ENCODE peak calls at places on chromosomes 12 and 14, in five cellular contexts. C is fibroblast of villous mesenchyme, Y is astrocyte of the spinal cord, T is body of pancreas, B is cardiac muscle cell. A is an unnamed sample.

GRCh38 chr12:47802312-47802711 is 17.4 kb downstream of the HDAC7 start:
- DNase-seq in C (no peak), Y (no peak), T (no peak), B (no peak), A (no peak)

GRCh38 chr12:106804668-106805067 is 30.2 kb downstream of the RIC8B start:
- DNase-seq in C (peak; percentile 43), Y (no peak), T (no peak), B (no peak), A (no peak)

GRCh38 chr14:65250162-65250495 is 147.8 kb upstream of the MAX start:
- DNase-seq in C (no peak), Y (no peak), T (peak; percentile 69), B (no peak), A (peak; percentile 70)

GRCh38 chr12:95102916-95103671 is 29.7 kb upstream of the NR2C1 start:
- DNase-seq in C (peak; percentile 35), Y (peak; percentile 89), T (no peak), B (no peak), A (peak; percentile 97)

GRCh38 chr12:104944252-104944651 is 13.8 kb downstream of the SLC41A2 start:
- DNase-seq in C (no peak), Y (no peak), T (no peak), B (no peak), A (no peak)

GRCh38 chr14:75646762-75647161 is 13.9 kb downstream of the ERG28 start:
- DNase-seq in C (peak; percentile 23), Y (no peak), T (no peak), B (no peak), A (no peak)

GRCh38 chr14:89365071-89365801 is 51.8 kb downstream of the FOXN3 start:
- DNase-seq in C (peak; percentile 37), Y (no peak), T (no peak), B (no peak), A (no peak)

GRCh38 chr14:81416233-81416927 is 16.3 kb upstream of the STON2 start:
- DNase-seq in C (no peak), Y (no peak), T (no peak), B (no peak), A (no peak)

GRCh38 chr14:67746927-67747326 is 45.2 kb downstream of the RDH12 start:
- DNase-seq in C (no peak), Y (no peak), T (no peak), B (no peak), A (no peak)

GRCh38 chr12:20356048-20356447 is 12.3 kb upstream of the PDE3A start:
- DNase-seq in C (no peak), Y (no peak), T (no peak), B (no peak), A (no peak)

GRCh38 chr12:6697584-6698351 is 2.8 kb downstream of the PIANP start:
- DNase-seq in C (peak; percentile 59), Y (peak; percentile 45), T (no peak), B (peak; percentile 40), A (no peak)

GRCh38 chr12:20369164-20370000 is 1.0 kb downstream of the PDE3A start:
- DNase-seq in C (peak; percentile 44), Y (peak; percentile 73), T (peak; percentile 54), B (peak; percentile 59), A (no peak)

GRCh38 chr12:54983536-54984102 is 943 bp downstream of the TESPA1 start:
- DNase-seq in C (no peak), Y (no peak), T (no peak), B (no peak), A (no peak)

GRCh38 chr14:96206461-96206860 is 1.8 kb downstream of the BDKRB2 start:
- DNase-seq in C (no peak), Y (no peak), T (peak; percentile 57), B (no peak), A (no peak)

GRCh38 chr14:97251423-97252155 is 454.4 kb downstream of the VRK1 start:
- DNase-seq in C (no peak), Y (no peak), T (no peak), B (no peak), A (no peak)
- TF ChIP-seq CTCF in C (no peak), Y (no peak), T (no peak), B (no peak), A (no peak)

GRCh38 chr14:22982013-22982476 is 306 bp downstream of the AJUBA start:
- DNase-seq in C (no peak), Y (no peak), T (no peak), B (no peak), A (no peak)
- H3K4me3 ChIP-seq in C (peak overlapping the region; percentile 94), Y (peak overlapping the region; percentile 88), T (peak overlapping the region; percentile 64), B (peak overlapping the region; percentile 74), A (peak overlapping the region; percentile 88)

DNA sequence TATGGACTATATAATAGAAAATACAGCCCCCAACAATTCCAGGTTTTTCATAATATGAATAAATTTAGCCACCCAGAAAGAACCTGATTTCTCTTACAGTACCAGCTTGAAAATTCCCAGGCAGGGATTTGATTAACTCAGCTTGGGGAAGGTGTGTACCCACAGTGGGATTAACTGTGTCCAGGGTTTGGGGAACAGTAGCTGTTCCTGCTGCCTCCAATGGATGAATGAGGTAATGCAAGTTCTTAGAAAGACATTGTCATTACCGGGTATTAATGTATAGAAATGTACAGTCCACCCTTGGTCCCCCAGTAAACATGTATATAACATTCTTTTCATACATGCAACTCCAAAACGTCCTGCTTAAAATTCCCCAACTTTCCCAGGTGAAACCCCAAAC is 115.6 kb downstream of the LRIG3 start:
- DNase-seq in C (no peak), Y (no peak), T (no peak), B (no peak), A (no peak)
- TF ChIP-seq CTCF in C (peak; percentile 49), Y (peak; percentile 20), T (peak; percentile 38), B (peak; percentile 44), A (peak; percentile 22)

GRCh38 chr12:91179315-91179714 is 3.3 kb downstream of the DCN start:
- DNase-seq in C (peak; percentile 56), Y (peak; percentile 26), T (no peak), B (no peak), A (no peak)
- H3K4me3 ChIP-seq in C (peak overlapping the region; percentile 73), Y (peak overlapping the region; percentile 17), T (no peak overlapping the region), B (no peak overlapping the region), A (no peak overlapping the region)

DNA sequence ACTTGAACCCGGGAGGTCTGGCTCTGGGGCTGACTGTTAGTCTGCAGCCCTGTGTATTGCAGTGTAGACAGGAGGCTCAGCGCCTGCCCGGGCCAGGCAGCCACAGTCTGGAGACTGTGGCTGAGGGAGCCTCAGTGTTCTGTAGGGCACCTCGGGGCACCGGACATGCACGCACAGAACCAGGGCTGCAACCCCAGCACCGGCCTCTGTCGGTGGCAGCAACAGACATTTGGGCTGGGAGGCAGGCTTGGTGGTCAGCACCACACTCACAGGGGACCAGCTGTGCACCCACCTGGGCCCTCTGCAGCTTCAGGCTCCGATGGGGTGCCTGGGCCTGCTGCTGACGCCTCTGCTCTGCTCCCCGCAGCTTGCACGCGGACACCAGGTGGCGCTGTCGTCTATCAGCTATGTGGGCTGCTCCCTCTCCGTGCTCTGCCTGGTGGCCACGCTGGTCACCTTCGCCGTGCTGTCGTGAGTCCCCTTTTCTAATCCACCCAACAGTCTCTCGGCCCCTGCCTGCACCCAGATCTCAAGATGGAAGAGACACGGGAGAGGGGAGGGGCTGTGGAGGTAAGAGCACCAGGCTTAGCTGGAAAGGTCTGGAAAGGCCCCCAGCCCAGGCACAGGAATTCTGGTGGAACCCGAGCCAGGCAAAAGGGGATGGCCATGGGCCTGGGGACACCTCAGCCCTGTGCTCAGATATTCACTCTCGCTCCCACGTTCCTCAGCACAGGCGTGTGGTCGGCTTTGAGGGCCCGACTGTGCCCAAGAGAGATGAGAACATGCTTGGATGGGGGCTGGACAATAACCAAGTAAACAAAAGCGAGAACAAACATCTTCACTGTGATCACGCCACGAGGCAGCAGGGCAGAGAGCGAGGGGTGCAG is 151.0 kb downstream of the ADGRD1 start:
- DNase-seq in C (peak; percentile 48), Y (peak; percentile 5), T (peak; percentile 78), B (peak; percentile 84), A (peak; percentile 23)
- TF ChIP-seq CTCF in C (peak; percentile 77), Y (peak; percentile 69), T (peak; percentile 85), B (peak; percentile 95), A (peak; percentile 100)

GRCh38 chr12:8612629-8613028 is at the start of gene AICDA:
- DNase-seq in C (no peak), Y (no peak), T (no peak), B (no peak), A (no peak)
- H3K4me3 ChIP-seq in C (no peak within 1 kb of the TSS), Y (no peak within 1 kb of the TSS), T (no peak within 1 kb of the TSS), B (no peak within 1 kb of the TSS), A (no peak within 1 kb of the TSS)

DNA sequence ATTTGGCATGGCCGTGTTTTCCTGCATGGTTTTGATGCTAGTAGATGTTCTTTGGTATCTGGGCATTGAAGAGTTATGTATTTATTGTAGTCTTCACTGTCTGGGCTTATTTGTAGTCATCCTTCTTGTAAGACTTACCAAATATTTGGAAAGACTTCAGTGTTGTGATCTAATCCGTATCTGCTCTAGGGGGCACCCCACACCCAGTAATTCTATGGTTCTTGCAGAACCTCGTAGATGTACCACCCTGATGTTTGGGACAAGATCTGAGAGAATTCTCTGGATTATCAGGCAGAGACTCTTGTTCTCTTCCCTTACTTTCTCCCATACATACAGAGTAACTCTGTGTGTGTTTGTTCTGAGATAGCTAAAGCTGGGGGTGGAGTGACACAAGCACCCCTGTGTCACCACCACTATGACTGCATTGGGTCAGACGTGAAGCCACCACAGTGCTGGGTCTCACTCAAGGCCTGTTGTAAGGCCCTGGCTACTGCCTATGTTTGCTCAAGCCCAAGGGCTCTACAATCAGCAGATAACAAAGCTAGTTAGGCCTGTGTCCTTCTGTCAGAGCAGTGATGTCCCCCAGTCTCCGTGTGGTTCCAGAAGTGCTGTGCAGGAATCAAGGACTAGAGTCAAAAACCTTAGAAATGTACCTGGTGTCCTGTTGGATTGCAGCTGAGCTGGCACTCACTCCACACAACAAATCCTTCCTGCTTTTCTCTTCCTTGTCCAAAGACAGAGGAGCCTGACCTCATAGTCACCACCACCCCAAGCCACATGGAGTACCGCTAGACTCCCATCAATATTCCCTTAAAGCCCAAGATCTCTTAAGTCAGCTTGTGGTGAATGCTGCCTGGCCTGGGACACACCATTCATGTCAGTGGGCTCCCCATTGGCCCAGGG is 9.5 kb downstream of the RDH16 start:
- DNase-seq in C (peak; percentile 63), Y (no peak), T (no peak), B (no peak), A (no peak)
- TF ChIP-seq CTCF in C (peak; percentile 30), Y (no peak), T (no peak), B (no peak), A (no peak)

GRCh38 chr12:112837629-112838191 is 46.2 kb downstream of the RPH3A start:
- DNase-seq in C (peak; percentile 24), Y (peak; percentile 48), T (no peak), B (no peak), A (no peak)

GRCh38 chr12:112841240-112841639 is 49.7 kb downstream of the RPH3A start:
- DNase-seq in C (no peak), Y (no peak), T (no peak), B (no peak), A (no peak)

GRCh38 chr12:112841891-112842290 is 50.3 kb downstream of the RPH3A start:
- DNase-seq in C (no peak), Y (peak; percentile 32), T (no peak), B (no peak), A (no peak)

GRCh38 chr12:112838731-112839130 is 47.2 kb downstream of the RPH3A start:
- DNase-seq in C (no peak), Y (no peak), T (no peak), B (no peak), A (no peak)

GRCh38 chr12:112839386-112839972 is 47.9 kb downstream of the RPH3A start:
- DNase-seq in C (peak; percentile 45), Y (peak; percentile 92), T (no peak), B (peak; percentile 31), A (no peak)
- H3K4me3 ChIP-seq in C (no peak overlapping the region), Y (no peak overlapping the region), T (no peak overlapping the region), B (no peak overlapping the region), A (no peak overlapping the region)